ENCODE peak calls at places on chromosomes 6 and 20, in five cellular contexts. One of them, this sample, is unnamed. For H3K36me3 and H3K4me1, the result is how much of the 10 kb centered on the place peaks cover.

GRCh38 chr6:151084275-151084674 is 155.5 kb upstream of the AKAP12 start:
- DNase-seq in breast epithelium: no peak
- DNase-seq in esophagus muscularis mucosa: no peak
- DNase-seq in spleen: no peak
- DNase-seq in prostate gland: no peak
- DNase-seq in this sample: peak

GRCh38 chr6:41682497-41682961 is 44.3 kb downstream of the MDFI start:
- DNase-seq in breast epithelium: no peak
- DNase-seq in esophagus muscularis mucosa: no peak
- DNase-seq in spleen: peak
- DNase-seq in prostate gland: no peak
- DNase-seq in this sample: no peak

GRCh38 chr6:90940812-90941481 is 354.1 kb upstream of the MAP3K7 start:
- DNase-seq in breast epithelium: no peak
- DNase-seq in esophagus muscularis mucosa: no peak
- DNase-seq in spleen: no peak
- DNase-seq in prostate gland: no peak
- DNase-seq in this sample: no peak

GRCh38 chr6:91539451-91539850 is 952.6 kb upstream of the MAP3K7 start:
- DNase-seq in breast epithelium: no peak
- DNase-seq in esophagus muscularis mucosa: no peak
- DNase-seq in spleen: no peak
- DNase-seq in prostate gland: no peak
- DNase-seq in this sample: no peak

GRCh38 chr6:166938150-166938549 is 18.2 kb downstream of the RNASET2 start:
- DNase-seq in breast epithelium: no peak
- DNase-seq in esophagus muscularis mucosa: no peak
- DNase-seq in spleen: no peak
- DNase-seq in prostate gland: no peak
- DNase-seq in this sample: no peak

GRCh38 chr6:143222758-143223334 is 162.2 kb downstream of the AIG1 start:
- DNase-seq in breast epithelium: no peak
- DNase-seq in esophagus muscularis mucosa: no peak
- DNase-seq in spleen: no peak
- DNase-seq in prostate gland: no peak
- DNase-seq in this sample: no peak

GRCh38 chr20:41245086-41245707 is 72.3 kb downstream of the ZHX3 start:
- DNase-seq in breast epithelium: no peak
- DNase-seq in esophagus muscularis mucosa: no peak
- DNase-seq in spleen: no peak
- DNase-seq in prostate gland: no peak
- DNase-seq in this sample: no peak

GRCh38 chr6:25027221-25027916 is 91.6 kb upstream of the RIPOR2 start:
- DNase-seq in breast epithelium: no peak
- DNase-seq in esophagus muscularis mucosa: no peak
- DNase-seq in spleen: peak
- DNase-seq in prostate gland: no peak
- DNase-seq in this sample: no peak

GRCh38 chr20:52001999-52002666 is 189.4 kb downstream of the ZFP64 start:
- DNase-seq in breast epithelium: no peak
- DNase-seq in esophagus muscularis mucosa: no peak
- DNase-seq in spleen: no peak
- DNase-seq in prostate gland: no peak
- DNase-seq in this sample: no peak

GRCh38 chr6:129055796-129056195 is 172.9 kb downstream of the LAMA2 start:
- DNase-seq in breast epithelium: no peak
- DNase-seq in esophagus muscularis mucosa: no peak
- DNase-seq in spleen: no peak
- DNase-seq in prostate gland: no peak
- DNase-seq in this sample: no peak

GRCh38 chr6:39593644-39594043 is 131.6 kb downstream of the KIF6 start:
- DNase-seq in breast epithelium: no peak
- DNase-seq in esophagus muscularis mucosa: no peak
- DNase-seq in spleen: no peak
- DNase-seq in prostate gland: no peak
- DNase-seq in this sample: no peak

GRCh38 chr6:20455175-20456075 is 53.7 kb downstream of the E2F3 start:
- DNase-seq in breast epithelium: no peak
- DNase-seq in esophagus muscularis mucosa: no peak
- DNase-seq in spleen: no peak
- DNase-seq in prostate gland: no peak
- DNase-seq in this sample: no peak

GRCh38 chr6:21769405-21769851 is 175.9 kb downstream of the SOX4 start:
- DNase-seq in breast epithelium: no peak
- DNase-seq in esophagus muscularis mucosa: no peak
- DNase-seq in spleen: no peak
- DNase-seq in prostate gland: no peak
- DNase-seq in this sample: no peak

GRCh38 chr20:24353135-24353694 is 116.2 kb upstream of the SYNDIG1 start:
- DNase-seq in breast epithelium: no peak
- DNase-seq in esophagus muscularis mucosa: no peak
- DNase-seq in spleen: no peak
- DNase-seq in prostate gland: no peak
- DNase-seq in this sample: no peak

GRCh38 chr20:55135923-55136322 is 660.5 kb downstream of the DOK5 start:
- DNase-seq in breast epithelium: no peak
- DNase-seq in esophagus muscularis mucosa: no peak
- DNase-seq in spleen: no peak
- DNase-seq in prostate gland: peak
- DNase-seq in this sample: no peak

GRCh38 chr6:5068153-5068751 is 16.9 kb upstream of the PPP1R3G start:
- DNase-seq in breast epithelium: no peak
- DNase-seq in esophagus muscularis mucosa: no peak
- DNase-seq in spleen: no peak
- DNase-seq in prostate gland: no peak
- DNase-seq in this sample: peak

GRCh38 chr20:25083773-25084615 is 2.1 kb upstream of the VSX1 start:
- DNase-seq in breast epithelium: no peak
- DNase-seq in esophagus muscularis mucosa: no peak
- DNase-seq in spleen: peak
- DNase-seq in prostate gland: no peak
- DNase-seq in this sample: peak

GRCh38 chr6:10418862-10419748 is 4.2 kb upstream of the TFAP2A start:
- DNase-seq in breast epithelium: peak
- DNase-seq in esophagus muscularis mucosa: no peak
- DNase-seq in spleen: no peak
- DNase-seq in prostate gland: peak
- DNase-seq in this sample: no peak

GRCh38 chr20:57838670-57839142 is 128.9 kb upstream of the PMEPA1 start:
- DNase-seq in breast epithelium: no peak
- DNase-seq in esophagus muscularis mucosa: no peak
- DNase-seq in spleen: no peak
- DNase-seq in prostate gland: no peak
- DNase-seq in this sample: no peak

GRCh38 chr6:126195625-126196236 is 144.2 kb upstream of the CENPW start:
- DNase-seq in breast epithelium: no peak
- DNase-seq in esophagus muscularis mucosa: no peak
- DNase-seq in spleen: no peak
- DNase-seq in prostate gland: no peak
- DNase-seq in this sample: no peak

GRCh38 chr6:141321486-141322347 is 811.0 kb upstream of the GJE1 start:
- DNase-seq in breast epithelium: no peak
- DNase-seq in esophagus muscularis mucosa: no peak
- DNase-seq in spleen: no peak
- DNase-seq in prostate gland: no peak
- DNase-seq in this sample: no peak

GRCh38 chr20:59158673-59159072 is 4.9 kb upstream of the ZNF831 start:
- DNase-seq in breast epithelium: no peak
- DNase-seq in esophagus muscularis mucosa: no peak
- DNase-seq in spleen: no peak
- DNase-seq in prostate gland: no peak
- DNase-seq in this sample: no peak

GRCh38 chr6:154615483-154616025 is 105.1 kb upstream of the CNKSR3 start:
- DNase-seq in breast epithelium: peak
- DNase-seq in esophagus muscularis mucosa: no peak
- DNase-seq in spleen: no peak
- DNase-seq in prostate gland: peak
- DNase-seq in this sample: no peak

GRCh38 chr20:52622086-52622485 is 350.1 kb upstream of the TSHZ2 start:
- DNase-seq in breast epithelium: no peak
- DNase-seq in esophagus muscularis mucosa: no peak
- DNase-seq in spleen: no peak
- DNase-seq in prostate gland: no peak
- DNase-seq in this sample: no peak

GRCh38 chr6:27891300-27891913 is 20.8 kb downstream of the OR2B2 start:
- DNase-seq in breast epithelium: no peak
- DNase-seq in esophagus muscularis mucosa: no peak
- DNase-seq in spleen: no peak
- DNase-seq in prostate gland: no peak
- DNase-seq in this sample: no peak

GRCh38 chr6:21942910-21943309 is 349.4 kb downstream of the SOX4 start:
- DNase-seq in breast epithelium: no peak
- DNase-seq in esophagus muscularis mucosa: no peak
- DNase-seq in spleen: no peak
- DNase-seq in prostate gland: no peak
- DNase-seq in this sample: no peak

GRCh38 chr6:155497273-155497672 is 41.6 kb upstream of the NOX3 start:
- DNase-seq in breast epithelium: no peak
- DNase-seq in esophagus muscularis mucosa: no peak
- DNase-seq in spleen: no peak
- DNase-seq in prostate gland: no peak
- DNase-seq in this sample: no peak

GRCh38 chr20:63700199-63701050 is 4.0 kb downstream of the TNFRSF6B start:
- DNase-seq in breast epithelium: peak
- DNase-seq in esophagus muscularis mucosa: no peak
- DNase-seq in spleen: peak
- DNase-seq in prostate gland: no peak
- DNase-seq in this sample: no peak

GRCh38 chr20:58017237-58017969 is 211.1 kb downstream of the ANKRD60 start:
- DNase-seq in breast epithelium: peak
- DNase-seq in esophagus muscularis mucosa: no peak
- DNase-seq in spleen: peak
- DNase-seq in prostate gland: peak
- DNase-seq in this sample: no peak

GRCh38 chr6:158083687-158084325 is 84.3 kb downstream of the SERAC1 start:
- DNase-seq in breast epithelium: no peak
- DNase-seq in esophagus muscularis mucosa: peak
- DNase-seq in spleen: no peak
- DNase-seq in prostate gland: no peak
- DNase-seq in this sample: no peak
- H3K36me3 ChIP-seq in breast epithelium: under half
- H3K36me3 ChIP-seq in esophagus muscularis mucosa: half or more
- H3K36me3 ChIP-seq in spleen: under half
- H3K36me3 ChIP-seq in prostate gland: under half
- H3K36me3 ChIP-seq in this sample: under half

DNA sequence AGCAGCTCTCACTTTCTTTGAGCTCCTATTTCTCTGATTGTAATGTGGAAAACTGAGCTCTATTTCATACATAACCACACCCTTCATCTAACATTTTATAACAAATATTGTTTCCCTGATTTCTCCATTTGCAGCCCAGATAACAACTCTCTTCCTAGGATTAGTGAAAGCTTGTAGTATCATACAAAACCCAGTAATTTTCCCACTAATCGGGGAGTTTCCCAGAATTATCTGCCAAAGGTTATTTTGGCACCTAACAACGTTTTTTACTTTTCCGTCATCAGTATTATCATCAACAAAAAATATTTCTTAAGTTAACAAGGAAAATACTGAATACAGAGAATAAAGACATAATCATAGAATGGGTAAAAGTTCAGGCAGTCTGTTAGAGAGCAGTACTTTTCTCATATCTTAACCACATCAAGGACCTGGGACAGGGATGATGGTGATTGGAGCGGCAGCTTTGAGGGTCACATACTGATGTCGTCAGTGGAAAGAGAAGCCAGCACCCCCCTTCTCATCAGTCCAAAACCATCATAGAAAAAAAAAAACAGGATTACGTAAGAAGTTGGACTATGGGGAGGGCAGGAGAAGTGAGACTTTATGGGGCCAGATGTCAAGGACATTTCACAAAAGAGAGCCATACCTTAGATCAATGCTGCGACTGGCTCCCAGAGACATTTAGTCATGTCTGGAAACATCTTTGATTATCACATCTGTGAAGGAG is 166.1 kb upstream of the TNFAIP3 start:
- DNase-seq in breast epithelium: no peak
- DNase-seq in esophagus muscularis mucosa: peak
- DNase-seq in spleen: no peak
- DNase-seq in prostate gland: no peak
- DNase-seq in this sample: no peak
- H3K4me1 ChIP-seq in breast epithelium: under half
- H3K4me1 ChIP-seq in esophagus muscularis mucosa: under half
- H3K4me1 ChIP-seq in spleen: under half
- H3K4me1 ChIP-seq in prostate gland: under half
- H3K4me1 ChIP-seq in this sample: under half

GRCh38 chr6:97669191-97669651 is 386.2 kb upstream of the MMS22L start:
- DNase-seq in breast epithelium: no peak
- DNase-seq in esophagus muscularis mucosa: no peak
- DNase-seq in spleen: peak
- DNase-seq in prostate gland: no peak
- DNase-seq in this sample: no peak
- TF ChIP-seq POLR2AphosphoS5 in breast epithelium: no peak
- TF ChIP-seq POLR2AphosphoS5 in esophagus muscularis mucosa: no peak
- TF ChIP-seq POLR2AphosphoS5 in spleen: no peak
- TF ChIP-seq POLR2AphosphoS5 in prostate gland: no peak
- TF ChIP-seq POLR2AphosphoS5 in this sample: no peak

DNA sequence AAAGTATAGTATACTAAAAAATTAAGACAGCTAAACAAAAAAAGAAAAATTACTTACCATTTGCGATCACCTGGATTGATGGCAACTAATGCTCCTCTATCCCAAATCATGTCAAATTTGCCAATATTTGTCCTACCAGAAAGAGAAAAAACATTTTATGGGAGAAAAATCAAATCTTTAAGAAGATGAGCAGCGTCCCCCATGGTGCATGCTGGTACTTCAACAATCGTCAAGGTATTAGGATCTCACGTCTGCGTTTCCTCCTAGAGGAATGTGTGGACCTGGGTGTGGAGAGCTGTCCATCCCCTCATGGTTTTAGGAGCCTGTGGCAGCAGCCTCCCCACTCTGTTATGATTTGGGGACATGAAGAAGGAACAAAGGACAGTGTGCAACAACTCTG is 16.0 kb downstream of the TPMT start:
- DNase-seq in breast epithelium: no peak
- DNase-seq in esophagus muscularis mucosa: no peak
- DNase-seq in spleen: no peak
- DNase-seq in prostate gland: no peak
- DNase-seq in this sample: no peak
- H3K36me3 ChIP-seq in breast epithelium: under half
- H3K36me3 ChIP-seq in esophagus muscularis mucosa: half or more
- H3K36me3 ChIP-seq in spleen: under half
- H3K36me3 ChIP-seq in prostate gland: under half
- H3K36me3 ChIP-seq in this sample: under half

GRCh38 chr20:50426865-50427739 is 83.1 kb upstream of the PTPN1 start:
- DNase-seq in breast epithelium: no peak
- DNase-seq in esophagus muscularis mucosa: no peak
- DNase-seq in spleen: no peak
- DNase-seq in prostate gland: no peak
- DNase-seq in this sample: no peak
- H3K4me1 ChIP-seq in breast epithelium: under half
- H3K4me1 ChIP-seq in esophagus muscularis mucosa: under half
- H3K4me1 ChIP-seq in spleen: under half
- H3K4me1 ChIP-seq in prostate gland: under half
- H3K4me1 ChIP-seq in this sample: half or more

GRCh38 chr20:17965042-17965697 is 3.4 kb downstream of the SNX5 start:
- DNase-seq in breast epithelium: no peak
- DNase-seq in esophagus muscularis mucosa: no peak
- DNase-seq in spleen: peak
- DNase-seq in prostate gland: no peak
- DNase-seq in this sample: no peak
- TF ChIP-seq POLR2AphosphoS5 in breast epithelium: no peak
- TF ChIP-seq POLR2AphosphoS5 in esophagus muscularis mucosa: no peak
- TF ChIP-seq POLR2AphosphoS5 in spleen: no peak
- TF ChIP-seq POLR2AphosphoS5 in prostate gland: no peak
- TF ChIP-seq POLR2AphosphoS5 in this sample: no peak

This sample was measured in vagina.